ENCODE peak calls at places on chromosomes 4 and X, in six cellular contexts. One of them, this sample, is unnamed.
A peak's percentile ranks its signal among the peaks of the same experiment; 100 is the strongest.

GRCh38 chr4:33715996-33716395 is 2528.3 kb downstream of the ARAP2 start:
- DNase-seq in breast epithelium: no peak
- DNase-seq in A549: no peak
- DNase-seq in esophagus squamous epithelium: no peak
- DNase-seq in cardiac muscle cell: peak; percentile 94
- DNase-seq in upper lobe of right lung: no peak
- DNase-seq in this sample: no peak

GRCh38 chr4:26325191-26325590 is 4.4 kb downstream of the RBPJ start:
- DNase-seq in cardiac muscle cell: peak; percentile 50
- DNase-seq in A549: peak; percentile 31
- DNase-seq in breast epithelium: no peak
- DNase-seq in esophagus squamous epithelium: no peak
- DNase-seq in upper lobe of right lung: no peak
- DNase-seq in this sample: no peak

GRCh38 chr4:125070869-125071268 is 243.9 kb upstream of the FAT4 start:
- DNase-seq in cardiac muscle cell: no peak
- DNase-seq in upper lobe of right lung: no peak
- DNase-seq in esophagus squamous epithelium: no peak
- DNase-seq in breast epithelium: no peak
- DNase-seq in A549: peak; percentile 5
- DNase-seq in this sample: no peak

GRCh38 chr4:142519342-142519741 is 326.8 kb downstream of the INPP4B start:
- DNase-seq in breast epithelium: no peak
- DNase-seq in A549: peak; percentile 37
- DNase-seq in upper lobe of right lung: no peak
- DNase-seq in esophagus squamous epithelium: no peak
- DNase-seq in cardiac muscle cell: no peak
- DNase-seq in this sample: no peak

GRCh38 chrX:48971325-48972213 is at the start of gene KCND1:
- DNase-seq in esophagus squamous epithelium: no peak
- DNase-seq in upper lobe of right lung: no peak
- DNase-seq in A549: no peak
- DNase-seq in cardiac muscle cell: peak; percentile 81
- DNase-seq in breast epithelium: no peak
- DNase-seq in this sample: peak; percentile 81

GRCh38 chrX:47992093-47992375 is 11.8 kb downstream of the ZNF182 start:
- DNase-seq in A549: no peak
- DNase-seq in upper lobe of right lung: no peak
- DNase-seq in cardiac muscle cell: peak; percentile 19
- DNase-seq in esophagus squamous epithelium: no peak
- DNase-seq in breast epithelium: no peak
- DNase-seq in this sample: no peak

GRCh38 chrX:1535241-1536041 is 1.5 kb downstream of the P2RY8 start:
- DNase-seq in cardiac muscle cell: no peak
- DNase-seq in upper lobe of right lung: peak; percentile 55
- DNase-seq in esophagus squamous epithelium: peak; percentile 1
- DNase-seq in A549: no peak
- DNase-seq in breast epithelium: no peak
- DNase-seq in this sample: no peak

GRCh38 chr4:174427562-174428140 is 94.6 kb downstream of the HPGD start:
- DNase-seq in esophagus squamous epithelium: no peak
- DNase-seq in breast epithelium: no peak
- DNase-seq in upper lobe of right lung: no peak
- DNase-seq in cardiac muscle cell: peak; percentile 15
- DNase-seq in A549: no peak
- DNase-seq in this sample: no peak

GRCh38 chrX:43655151-43655676 is 885 bp upstream of the MAOA start:
- DNase-seq in A549: peak; percentile 26
- DNase-seq in esophagus squamous epithelium: no peak
- DNase-seq in cardiac muscle cell: peak; percentile 56
- DNase-seq in upper lobe of right lung: peak; percentile 71
- DNase-seq in breast epithelium: peak; percentile 52
- DNase-seq in this sample: no peak

GRCh38 chrX:67563469-67564448 is 19.9 kb downstream of the AR start:
- DNase-seq in A549: peak; percentile 68
- DNase-seq in breast epithelium: no peak
- DNase-seq in esophagus squamous epithelium: no peak
- DNase-seq in cardiac muscle cell: peak; percentile 74
- DNase-seq in upper lobe of right lung: no peak
- DNase-seq in this sample: peak; percentile 65

GRCh38 chr4:152265149-152265621 is 270.7 kb downstream of the FBXW7 start:
- DNase-seq in breast epithelium: no peak
- DNase-seq in esophagus squamous epithelium: no peak
- DNase-seq in upper lobe of right lung: no peak
- DNase-seq in A549: peak; percentile 52
- DNase-seq in cardiac muscle cell: peak; percentile 73
- DNase-seq in this sample: no peak

GRCh38 chr4:3301450-3302163 is 8.8 kb downstream of the RGS12 start:
- DNase-seq in esophagus squamous epithelium: no peak
- DNase-seq in breast epithelium: peak; percentile 45
- DNase-seq in cardiac muscle cell: no peak
- DNase-seq in upper lobe of right lung: no peak
- DNase-seq in A549: no peak
- DNase-seq in this sample: no peak

GRCh38 chrX:151226941-151227340 is 50.6 kb downstream of the GPR50 start:
- DNase-seq in breast epithelium: no peak
- DNase-seq in cardiac muscle cell: no peak
- DNase-seq in A549: no peak
- DNase-seq in upper lobe of right lung: no peak
- DNase-seq in esophagus squamous epithelium: no peak
- DNase-seq in this sample: no peak

GRCh38 chr4:108240356-108240755 is 71.6 kb upstream of the LEF1 start:
- DNase-seq in breast epithelium: no peak
- DNase-seq in A549: no peak
- DNase-seq in upper lobe of right lung: no peak
- DNase-seq in cardiac muscle cell: peak; percentile 29
- DNase-seq in esophagus squamous epithelium: no peak
- DNase-seq in this sample: no peak

GRCh38 chrX:40792433-40792832 is 57.1 kb upstream of the MED14 start:
- DNase-seq in cardiac muscle cell: no peak
- DNase-seq in breast epithelium: no peak
- DNase-seq in A549: no peak
- DNase-seq in esophagus squamous epithelium: no peak
- DNase-seq in upper lobe of right lung: no peak
- DNase-seq in this sample: no peak

GRCh38 chr4:8534129-8534528 is 46.1 kb upstream of the GPR78 start:
- DNase-seq in cardiac muscle cell: peak; percentile 49
- DNase-seq in breast epithelium: no peak
- DNase-seq in A549: no peak
- DNase-seq in esophagus squamous epithelium: no peak
- DNase-seq in upper lobe of right lung: no peak
- DNase-seq in this sample: no peak

GRCh38 chrX:119605739-119606507 is at the start of gene NKRF:
- DNase-seq in cardiac muscle cell: peak; percentile 93
- DNase-seq in esophagus squamous epithelium: peak; percentile 32
- DNase-seq in A549: peak; percentile 94
- DNase-seq in breast epithelium: peak; percentile 85
- DNase-seq in upper lobe of right lung: peak; percentile 93
- DNase-seq in this sample: peak; percentile 95

GRCh38 chrX:83819304-83819703 is 41.6 kb upstream of the CYLC1 start:
- DNase-seq in A549: peak; percentile 16
- DNase-seq in cardiac muscle cell: no peak
- DNase-seq in upper lobe of right lung: no peak
- DNase-seq in breast epithelium: no peak
- DNase-seq in esophagus squamous epithelium: no peak
- DNase-seq in this sample: no peak

GRCh38 chrX:997631-998137 is 214.8 kb downstream of the CRLF2 start:
- DNase-seq in A549: no peak
- DNase-seq in breast epithelium: no peak
- DNase-seq in cardiac muscle cell: no peak
- DNase-seq in upper lobe of right lung: peak; percentile 13
- DNase-seq in esophagus squamous epithelium: no peak
- DNase-seq in this sample: no peak

GRCh38 chr4:114378306-114378903 is 220.2 kb upstream of the UGT8 start:
- DNase-seq in A549: peak; percentile 4
- DNase-seq in breast epithelium: no peak
- DNase-seq in esophagus squamous epithelium: no peak
- DNase-seq in upper lobe of right lung: no peak
- DNase-seq in cardiac muscle cell: peak; percentile 51
- DNase-seq in this sample: no peak

GRCh38 chrX:20265726-20266681 is 705 bp downstream of the RPS6KA3 start:
- DNase-seq in upper lobe of right lung: peak; percentile 68
- DNase-seq in breast epithelium: peak; percentile 45
- DNase-seq in A549: peak; percentile 24
- DNase-seq in esophagus squamous epithelium: peak; percentile 1
- DNase-seq in cardiac muscle cell: no peak
- DNase-seq in this sample: peak; percentile 64

GRCh38 chr4:176841730-176842129 is 49.0 kb upstream of the VEGFC start:
- DNase-seq in breast epithelium: no peak
- DNase-seq in cardiac muscle cell: peak; percentile 49
- DNase-seq in esophagus squamous epithelium: no peak
- DNase-seq in upper lobe of right lung: no peak
- DNase-seq in A549: no peak
- DNase-seq in this sample: no peak

GRCh38 chr4:3765271-3766206 is 646 bp upstream of the ADRA2C start:
- DNase-seq in breast epithelium: no peak
- DNase-seq in esophagus squamous epithelium: no peak
- DNase-seq in upper lobe of right lung: no peak
- DNase-seq in A549: peak; percentile 56
- DNase-seq in cardiac muscle cell: peak; percentile 61
- DNase-seq in this sample: no peak

GRCh38 chr4:52103314-52103713 is 52.2 kb downstream of the SPATA18 start:
- DNase-seq in cardiac muscle cell: peak; percentile 49
- DNase-seq in esophagus squamous epithelium: no peak
- DNase-seq in breast epithelium: no peak
- DNase-seq in A549: peak; percentile 1
- DNase-seq in upper lobe of right lung: no peak
- DNase-seq in this sample: no peak

GRCh38 chr4:24794111-24794860 is 1.1 kb upstream of the SOD3 start:
- DNase-seq in A549: no peak
- DNase-seq in cardiac muscle cell: peak; percentile 64
- DNase-seq in breast epithelium: no peak
- DNase-seq in esophagus squamous epithelium: no peak
- DNase-seq in upper lobe of right lung: no peak
- DNase-seq in this sample: peak; percentile 90

GRCh38 chr4:39051454-39051853 is 10.6 kb upstream of the KLHL5 start:
- DNase-seq in cardiac muscle cell: no peak
- DNase-seq in breast epithelium: no peak
- DNase-seq in upper lobe of right lung: no peak
- DNase-seq in A549: no peak
- DNase-seq in esophagus squamous epithelium: no peak
- DNase-seq in this sample: no peak
- TF ChIP-seq CTCF in cardiac muscle cell: no peak
- TF ChIP-seq CTCF in breast epithelium: no peak
- TF ChIP-seq CTCF in upper lobe of right lung: no peak
- TF ChIP-seq CTCF in A549: no peak
- TF ChIP-seq CTCF in esophagus squamous epithelium: no peak
- TF ChIP-seq CTCF in this sample: no peak

GRCh38 chr4:4855293-4856070 is 4.0 kb upstream of the MSX1 start:
- DNase-seq in upper lobe of right lung: peak; percentile 12
- DNase-seq in cardiac muscle cell: no peak
- DNase-seq in breast epithelium: peak; percentile 37
- DNase-seq in esophagus squamous epithelium: no peak
- DNase-seq in A549: no peak
- DNase-seq in this sample: no peak

GRCh38 chr4:4857809-4858508 is 1.5 kb upstream of the MSX1 start:
- DNase-seq in A549: no peak
- DNase-seq in cardiac muscle cell: no peak
- DNase-seq in upper lobe of right lung: peak; percentile 43
- DNase-seq in breast epithelium: no peak
- DNase-seq in esophagus squamous epithelium: no peak
- DNase-seq in this sample: no peak

GRCh38 chr4:4856071-4857000 is 3.1 kb upstream of the MSX1 start:
- DNase-seq in upper lobe of right lung: peak; percentile 62
- DNase-seq in cardiac muscle cell: no peak
- DNase-seq in A549: no peak
- DNase-seq in breast epithelium: no peak
- DNase-seq in esophagus squamous epithelium: no peak
- DNase-seq in this sample: no peak

GRCh38 chr4:4858527-4858926 is 938 bp upstream of the MSX1 start:
- DNase-seq in A549: no peak
- DNase-seq in cardiac muscle cell: no peak
- DNase-seq in esophagus squamous epithelium: no peak
- DNase-seq in breast epithelium: no peak
- DNase-seq in upper lobe of right lung: peak; percentile 8
- DNase-seq in this sample: no peak

GRCh38 chr4:4857001-4857808 is 2.3 kb upstream of the MSX1 start:
- DNase-seq in esophagus squamous epithelium: no peak
- DNase-seq in breast epithelium: no peak
- DNase-seq in A549: no peak
- DNase-seq in cardiac muscle cell: no peak
- DNase-seq in upper lobe of right lung: peak; percentile 16
- DNase-seq in this sample: no peak
- H3K4me1 ChIP-seq in esophagus squamous epithelium: peaks cover 36% of the 10 kb centered on the region
- H3K4me1 ChIP-seq in breast epithelium: peaks cover 3% of the 10 kb centered on the region
- H3K4me1 ChIP-seq in A549: no peaks in the 10 kb centered on the region
- H3K4me1 ChIP-seq in cardiac muscle cell: peaks cover 5% of the 10 kb centered on the region
- H3K4me1 ChIP-seq in upper lobe of right lung: peaks cover 31% of the 10 kb centered on the region
- H3K4me1 ChIP-seq in this sample: peaks cover 8% of the 10 kb centered on the region

GRCh38 chr4:6330384-6330767 is 60.7 kb downstream of the WFS1 start:
- DNase-seq in breast epithelium: no peak
- DNase-seq in upper lobe of right lung: no peak
- DNase-seq in A549: no peak
- DNase-seq in esophagus squamous epithelium: no peak
- DNase-seq in cardiac muscle cell: no peak
- DNase-seq in this sample: no peak

GRCh38 chr4:6328526-6328925 is 58.9 kb downstream of the WFS1 start:
- DNase-seq in esophagus squamous epithelium: no peak
- DNase-seq in upper lobe of right lung: no peak
- DNase-seq in cardiac muscle cell: no peak
- DNase-seq in breast epithelium: no peak
- DNase-seq in A549: no peak
- DNase-seq in this sample: no peak

GRCh38 chr4:6331468-6331867 is 61.8 kb downstream of the WFS1 start:
- DNase-seq in breast epithelium: no peak
- DNase-seq in upper lobe of right lung: no peak
- DNase-seq in A549: no peak
- DNase-seq in cardiac muscle cell: no peak
- DNase-seq in esophagus squamous epithelium: no peak
- DNase-seq in this sample: no peak

GRCh38 chr4:6331018-6331417 is 61.4 kb downstream of the WFS1 start:
- DNase-seq in breast epithelium: no peak
- DNase-seq in cardiac muscle cell: peak; percentile 27
- DNase-seq in upper lobe of right lung: no peak
- DNase-seq in esophagus squamous epithelium: no peak
- DNase-seq in A549: peak; percentile 60
- DNase-seq in this sample: no peak

GRCh38 chr4:6329478-6330383 is 60.1 kb downstream of the WFS1 start:
- DNase-seq in breast epithelium: no peak
- DNase-seq in upper lobe of right lung: no peak
- DNase-seq in cardiac muscle cell: no peak
- DNase-seq in A549: no peak
- DNase-seq in esophagus squamous epithelium: no peak
- DNase-seq in this sample: no peak
- H3K27ac ChIP-seq in breast epithelium: no peak overlapping the region
- H3K27ac ChIP-seq in upper lobe of right lung: no peak overlapping the region
- H3K27ac ChIP-seq in cardiac muscle cell: no peak overlapping the region
- H3K27ac ChIP-seq in A549: no peak overlapping the region
- H3K27ac ChIP-seq in esophagus squamous epithelium: no peak overlapping the region
- H3K27ac ChIP-seq in this sample: no peak overlapping the region

DNA sequence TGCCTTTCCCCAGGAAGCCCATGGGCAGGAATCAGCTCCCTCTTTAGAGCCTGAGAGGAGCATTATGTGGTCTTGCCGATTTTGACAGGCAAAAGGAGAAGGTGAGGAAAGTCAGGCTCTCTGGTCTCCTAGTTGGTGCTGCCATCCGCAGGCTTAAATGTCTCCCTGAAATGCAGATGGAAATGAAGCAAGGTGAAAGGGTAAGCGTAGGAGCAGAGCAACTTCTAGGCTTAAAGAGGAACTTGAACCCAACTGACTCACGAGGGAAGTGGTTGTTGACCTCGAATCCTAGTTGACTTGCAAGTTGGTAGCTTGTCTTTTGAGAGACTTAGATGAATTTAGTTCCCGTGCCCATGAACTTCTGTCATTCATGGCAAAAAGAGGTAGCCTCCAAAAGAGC is 205.9 kb downstream of the PTTG2 start:
- DNase-seq in cardiac muscle cell: no peak
- DNase-seq in upper lobe of right lung: no peak
- DNase-seq in A549: no peak
- DNase-seq in breast epithelium: no peak
- DNase-seq in esophagus squamous epithelium: no peak
- DNase-seq in this sample: peak; percentile 55
- TF ChIP-seq CTCF in cardiac muscle cell: no peak
- TF ChIP-seq CTCF in upper lobe of right lung: peak; percentile 9
- TF ChIP-seq CTCF in A549: no peak
- TF ChIP-seq CTCF in breast epithelium: no peak
- TF ChIP-seq CTCF in esophagus squamous epithelium: no peak
- TF ChIP-seq CTCF in this sample: no peak

This sample was measured in ascending aorta.